ENCODE peak calls at places on chromosomes 11 and 22, in four cellular contexts. W, N, D and T are unnamed samples.

GRCh38 chr22:33957086-33957485 is 36.8 kb upstream of the LARGE1 start:
- DNase-seq in W (no peak), N (no peak), D (no peak), T (no peak)

GRCh38 chr22:33073989-33074391 is 15.8 kb upstream of the SYN3 start:
- DNase-seq in W (no peak), N (no peak), D (peak), T (no peak)

GRCh38 chr11:87473174-87473573 is 435.4 kb downstream of the TMEM135 start:
- DNase-seq in W (no peak), N (no peak), D (peak), T (no peak)

GRCh38 chr22:22748297-22748743 is 103.9 kb downstream of the GGTLC2 start:
- DNase-seq in W (peak), N (peak), D (peak), T (no peak)

GRCh38 chr22:25942126-25942988 is 200.4 kb downstream of the MYO18B start:
- DNase-seq in W (no peak), N (no peak), D (no peak), T (no peak)

GRCh38 chr11:33634291-33634834 is 66.3 kb downstream of the C11orf91 start:
- DNase-seq in W (no peak), N (no peak), D (peak), T (no peak)

GRCh38 chr11:99199336-99199735 is 178.6 kb downstream of the CNTN5 start:
- DNase-seq in W (no peak), N (no peak), D (peak), T (no peak)

GRCh38 chr22:17941501-17942406 is 82.6 kb downstream of the MICAL3 start:
- DNase-seq in W (no peak), N (no peak), D (no peak), T (no peak)

GRCh38 chr11:47716692-47717091 is 1.5 kb upstream of the AGBL2 start:
- DNase-seq in W (no peak), N (no peak), D (no peak), T (no peak)

GRCh38 chr11:105609341-105609781 is 512 bp upstream of the GRIA4 start:
- DNase-seq in W (peak), N (peak), D (peak), T (no peak)

GRCh38 chr11:59582006-59582405 is 33.6 kb downstream of the OSBP start:
- DNase-seq in W (no peak), N (no peak), D (no peak), T (no peak)

GRCh38 chr11:46277313-46277622 is 194 bp upstream of the CREB3L1 start:
- DNase-seq in W (peak), N (no peak), D (peak), T (no peak)

GRCh38 chr11:46273511-46274205 is 3.8 kb upstream of the CREB3L1 start:
- DNase-seq in W (no peak), N (no peak), D (no peak), T (no peak)

GRCh38 chr11:46278387-46279173 is 1.1 kb downstream of the CREB3L1 start:
- DNase-seq in W (peak), N (peak), D (peak), T (peak)

GRCh38 chr11:46277623-46278386 is at the start of gene CREB3L1:
- DNase-seq in W (peak), N (peak), D (peak), T (no peak)

DNA sequence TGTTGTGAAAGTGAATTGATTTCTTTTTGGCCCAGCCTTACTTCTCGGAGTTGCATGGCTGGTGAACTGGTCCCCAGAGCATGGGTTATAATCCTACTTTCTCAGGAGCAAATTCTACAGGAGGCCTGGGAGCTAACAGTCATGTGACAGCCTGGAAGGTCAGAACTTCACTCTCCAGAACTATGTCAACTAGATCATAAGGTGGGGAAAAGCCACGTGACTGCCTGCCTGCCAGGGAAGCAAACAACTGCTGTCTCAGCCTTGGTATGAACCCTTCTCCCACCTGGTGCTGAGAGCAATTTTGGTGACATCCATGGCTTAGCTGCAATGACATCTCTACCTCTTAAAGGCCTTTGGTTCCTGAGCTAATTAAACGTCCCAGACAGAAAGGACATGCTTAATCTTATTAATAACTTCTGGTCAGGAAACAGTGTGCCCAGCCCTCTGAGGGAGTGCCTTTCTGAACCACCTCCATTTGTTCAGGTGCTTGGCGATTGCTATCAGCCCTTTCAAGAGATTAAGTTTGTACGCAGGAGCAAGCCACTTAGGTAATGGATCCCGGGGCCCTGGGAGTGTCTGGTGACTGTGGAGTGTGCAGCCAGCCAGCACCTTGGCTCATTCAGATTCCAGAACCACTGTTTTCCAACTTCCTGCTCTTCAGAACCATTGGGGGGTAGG is 1.4 kb upstream of the CREB3L1 start:
- DNase-seq in W (no peak), N (no peak), D (no peak), T (no peak)
- TF ChIP-seq CTCF in W (no peak), N (no peak), D (no peak), T (no peak)

DNA sequence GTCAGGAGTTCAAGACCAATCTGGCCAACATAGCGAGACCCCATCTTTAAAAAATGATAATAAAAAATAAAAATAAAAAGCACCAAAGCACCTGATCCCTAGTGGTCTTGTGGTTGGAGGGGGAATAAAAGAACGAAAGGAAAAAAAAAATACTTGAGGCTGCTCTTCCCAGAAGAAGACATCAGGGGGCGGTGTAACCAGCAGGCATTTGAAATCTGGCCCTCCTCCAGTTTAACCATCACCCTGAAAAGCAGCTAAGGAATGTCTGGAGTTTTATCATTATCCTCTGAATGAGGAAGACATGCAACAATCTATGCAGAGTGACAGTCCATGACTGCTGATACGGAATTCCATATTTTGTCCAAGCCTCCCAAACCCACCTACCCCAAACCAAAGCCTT is 5.6 kb upstream of the KCTD17 start:
- DNase-seq in W (peak), N (no peak), D (peak), T (no peak)
- TF ChIP-seq CTCF in W (peak), N (peak), D (peak), T (peak)

DNA sequence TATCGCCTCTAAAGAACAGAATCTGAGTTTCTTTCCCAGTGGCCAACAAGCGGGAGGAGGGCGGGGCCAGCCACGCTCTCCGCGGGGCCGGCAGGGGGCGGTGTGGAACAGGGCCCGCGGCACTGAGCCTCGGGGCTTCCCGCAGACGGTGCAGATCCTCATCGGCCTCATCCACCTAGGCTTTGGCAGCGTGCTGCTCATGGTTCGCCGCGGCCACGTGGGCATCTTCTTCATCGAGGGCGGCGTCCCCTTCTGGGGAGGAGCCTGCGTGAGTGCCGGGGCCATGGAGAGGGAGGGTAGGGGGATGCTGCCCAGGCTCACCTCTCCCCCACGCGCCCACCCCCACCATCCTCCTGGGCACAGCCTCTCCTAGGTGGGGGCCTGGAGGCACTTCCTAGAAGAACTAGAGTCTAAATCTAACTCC is 10.7 kb downstream of the MS4A15 start:
- DNase-seq in W (peak), N (peak), D (no peak), T (no peak)
- TF ChIP-seq CTCF in W (peak), N (peak), D (no peak), T (peak)

DNA sequence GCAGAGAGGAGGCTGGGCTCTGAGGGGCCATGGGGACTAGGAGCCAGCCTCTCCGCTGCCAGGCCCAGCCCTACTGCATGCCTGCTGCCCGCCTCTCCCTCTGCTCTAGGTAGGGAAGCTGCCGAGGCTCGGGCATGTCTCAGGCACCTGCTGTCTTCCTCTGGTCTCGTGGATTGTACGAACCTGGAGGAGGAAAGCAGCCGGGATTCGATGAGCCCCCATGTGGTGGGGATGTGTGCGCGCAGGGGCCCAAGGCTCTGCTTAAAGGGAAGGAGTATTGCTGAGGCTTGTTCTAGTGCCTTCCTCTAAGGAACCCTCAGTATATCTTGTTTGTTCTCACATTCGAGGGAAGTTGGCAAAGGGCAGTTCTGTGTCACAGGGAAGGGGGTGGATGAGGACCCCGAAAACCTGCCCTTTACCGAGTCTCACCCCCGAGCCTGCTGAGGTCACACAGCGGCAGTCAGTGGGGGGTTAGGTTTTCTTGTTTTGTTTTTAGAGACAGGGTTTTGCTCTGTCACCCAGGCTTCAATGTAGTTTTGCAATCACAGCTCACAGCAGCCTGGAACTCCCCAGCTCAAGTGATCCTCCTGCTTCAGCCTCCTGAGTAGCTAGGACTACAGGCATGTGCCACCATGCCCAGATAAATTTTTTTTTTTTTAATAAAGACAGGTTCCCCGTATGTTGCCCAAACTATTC is 21.3 kb downstream of the DAGLA start:
- DNase-seq in W (peak), N (peak), D (no peak), T (no peak)
- TF ChIP-seq CTCF in W (peak), N (peak), D (peak), T (peak)

GRCh38 chr11:86018249-86018648 is 50.6 kb downstream of the PICALM start:
- DNase-seq in W (no peak), N (no peak), D (no peak), T (no peak)
- TF ChIP-seq CTCF in W (no peak), N (no peak), D (no peak), T (no peak)

DNA sequence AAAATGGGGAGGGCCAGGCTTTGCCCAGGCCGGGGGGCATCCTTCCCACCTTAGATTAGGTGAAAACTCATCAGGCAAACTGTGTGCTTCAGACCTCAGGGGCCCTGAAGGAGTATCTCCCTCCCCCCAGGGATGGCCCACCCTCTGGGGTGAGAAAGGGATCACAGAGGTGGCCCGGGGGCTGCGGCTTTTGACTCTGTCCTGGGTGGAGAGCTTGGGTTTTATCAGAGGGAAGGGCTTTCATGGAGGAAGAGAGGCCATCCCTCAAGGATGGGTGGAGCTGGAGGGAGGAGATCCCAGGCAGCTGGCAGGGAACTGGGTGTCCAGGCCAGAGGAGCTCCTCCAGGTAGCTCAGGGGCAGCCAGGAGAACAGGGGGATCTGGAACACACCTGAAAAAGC is 3.1 kb upstream of the PPP2R5B start:
- DNase-seq in W (no peak), N (no peak), D (no peak), T (no peak)
- TF ChIP-seq CTCF in W (no peak), N (no peak), D (no peak), T (no peak)

GRCh38 chr22:40347300-40347699 is 1.0 kb downstream of the ADSL start:
- DNase-seq in W (no peak), N (no peak), D (no peak), T (no peak)

GRCh38 chr22:40348025-40348658 is 1.8 kb downstream of the ADSL start:
- DNase-seq in W (peak), N (peak), D (peak), T (no peak)

GRCh38 chr22:40345271-40345670 is 1.0 kb upstream of the ADSL start:
- DNase-seq in W (no peak), N (no peak), D (peak), T (no peak)

GRCh38 chr22:40345801-40346177 is 511 bp upstream of the ADSL start:
- DNase-seq in W (no peak), N (peak), D (peak), T (no peak)

GRCh38 chr22:40346178-40347064 is at the start of gene ADSL:
- DNase-seq in W (peak), N (peak), D (peak), T (peak)
- TF ChIP-seq CTCF in W (no peak), N (no peak), D (no peak), T (no peak)

GRCh38 chr11:95088946-95089619 is 563 bp upstream of the ENDOD1 start:
- DNase-seq in W (peak), N (no peak), D (no peak), T (no peak)

GRCh38 chr11:95092549-95093324 is 3.1 kb downstream of the ENDOD1 start:
- DNase-seq in W (peak), N (no peak), D (peak), T (no peak)

GRCh38 chr11:95087171-95087570 is 2.5 kb upstream of the ENDOD1 start:
- DNase-seq in W (no peak), N (no peak), D (no peak), T (no peak)

GRCh38 chr11:95091663-95092062 is 2.0 kb downstream of the ENDOD1 start:
- DNase-seq in W (no peak), N (no peak), D (no peak), T (no peak)

DNA sequence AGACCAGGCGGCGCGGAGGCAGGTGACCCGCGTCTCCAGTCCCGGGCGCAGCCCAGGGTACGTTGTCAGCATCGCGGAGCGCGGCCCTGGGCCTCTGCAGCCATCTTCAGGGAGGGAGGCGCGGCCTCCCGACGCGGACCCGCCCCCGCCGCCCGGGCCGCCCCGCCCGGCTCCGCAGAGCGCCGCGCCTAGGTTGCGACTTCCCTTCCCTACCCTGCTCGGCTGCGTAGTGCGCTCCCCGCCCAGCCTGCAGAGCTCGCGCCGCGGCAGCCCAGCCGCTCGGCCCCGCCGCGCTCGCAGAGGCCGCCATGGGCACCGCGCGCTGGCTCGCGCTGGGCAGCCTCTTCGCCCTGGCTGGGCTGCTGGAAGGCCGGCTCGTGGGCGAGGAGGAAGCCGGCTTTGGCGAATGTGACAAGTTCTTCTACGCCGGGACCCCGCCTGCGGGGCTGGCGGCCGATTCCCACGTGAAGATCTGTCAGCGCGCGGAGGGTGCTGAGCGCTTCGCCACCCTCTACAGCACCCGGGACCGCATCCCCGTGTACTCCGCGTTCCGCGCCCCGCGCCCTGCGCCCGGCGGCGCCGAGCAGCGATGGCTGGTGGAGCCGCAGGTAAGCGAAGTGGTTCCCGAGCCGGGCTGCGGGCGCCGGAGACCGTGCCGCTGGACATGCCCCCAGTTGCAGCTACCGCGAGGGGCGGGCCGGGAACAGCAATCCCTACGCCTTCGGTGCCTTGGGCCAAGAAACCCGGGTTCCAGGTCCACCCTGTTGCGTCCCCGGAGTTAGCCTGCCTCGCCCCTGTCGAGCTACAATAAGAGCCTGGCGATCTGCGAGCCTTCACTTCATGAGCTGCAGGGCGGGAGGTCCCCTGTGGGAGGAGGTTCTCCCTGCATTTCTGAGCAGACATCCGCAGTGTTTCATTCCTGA is at the start of gene ENDOD1:
- DNase-seq in W (peak), N (peak), D (peak), T (peak)
- TF ChIP-seq CTCF in W (no peak), N (no peak), D (no peak), T (peak)